ENCODE peak calls at places on chromosomes 12 and 14, in six cellular contexts. B is CD8-positive, alpha-beta T cell; F is fibroblast of pulmonary artery; H is lung; Z is foreskin fibroblast; Q is lower leg skin. N is an unnamed sample.

GRCh38 chr14:34616360-34616759 is 13.6 kb downstream of the SNX6 start:
- DNase-seq in B (no peak), F (no peak), H (no peak), Z (no peak), Q (no peak), N (no peak)

GRCh38 chr14:92659765-92660561 is 88.5 kb downstream of the LGMN start:
- DNase-seq in B (no peak), F (peak), H (peak), Z (peak), Q (no peak), N (no peak)

GRCh38 chr12:96164951-96165858 is 29.0 kb upstream of the ELK3 start:
- DNase-seq in B (no peak), F (no peak), H (no peak), Z (no peak), Q (no peak), N (no peak)

GRCh38 chr12:74957636-74958035 is 252.0 kb downstream of the KCNC2 start:
- DNase-seq in B (no peak), F (no peak), H (no peak), Z (no peak), Q (no peak), N (no peak)

GRCh38 chr12:51393676-51394545 is 2.7 kb upstream of the GALNT6 start:
- DNase-seq in B (peak), F (peak), H (no peak), Z (peak), Q (peak), N (peak)

GRCh38 chr14:70555890-70556289 is 21.1 kb upstream of the ADAM20 start:
- DNase-seq in B (no peak), F (peak), H (no peak), Z (peak), Q (no peak), N (no peak)

GRCh38 chr12:88665051-88665450 is 84.8 kb upstream of the KITLG start:
- DNase-seq in B (no peak), F (peak), H (no peak), Z (peak), Q (no peak), N (no peak)

GRCh38 chr12:105041186-105041585 is 43.1 kb downstream of the ALDH1L2 start:
- DNase-seq in B (no peak), F (no peak), H (no peak), Z (no peak), Q (no peak), N (no peak)

GRCh38 chr14:67919259-67919658 is 99.7 kb downstream of the RAD51B start:
- DNase-seq in B (no peak), F (peak), H (no peak), Z (no peak), Q (no peak), N (no peak)

GRCh38 chr12:2583642-2584041 is 211.1 kb upstream of the FKBP4 start:
- DNase-seq in B (no peak), F (no peak), H (no peak), Z (no peak), Q (no peak), N (no peak)

GRCh38 chr14:53932966-53933365 is 23.7 kb downstream of the BMP4 start:
- DNase-seq in B (no peak), F (no peak), H (no peak), Z (no peak), Q (no peak), N (no peak)

GRCh38 chr12:65306603-65307501 is 28.4 kb downstream of the MSRB3 start:
- DNase-seq in B (no peak), F (peak), H (no peak), Z (peak), Q (no peak), N (no peak)

GRCh38 chr12:13780453-13780852 is 200.9 kb downstream of the GRIN2B start:
- DNase-seq in B (no peak), F (peak), H (no peak), Z (no peak), Q (no peak), N (no peak)

GRCh38 chr14:86088156-86088555 is 558.2 kb downstream of the FLRT2 start:
- DNase-seq in B (no peak), F (no peak), H (no peak), Z (no peak), Q (no peak), N (no peak)

GRCh38 chr12:110704750-110705149 is 15.8 kb upstream of the HVCN1 start:
- DNase-seq in B (no peak), F (no peak), H (no peak), Z (no peak), Q (no peak), N (no peak)

GRCh38 chr14:64387232-64387737 is 868 bp upstream of the MTHFD1 start:
- DNase-seq in B (no peak), F (peak), H (no peak), Z (peak), Q (peak), N (no peak)

GRCh38 chr12:57143454-57143853 is 4.0 kb downstream of the LRP1-AS start:
- DNase-seq in B (no peak), F (no peak), H (no peak), Z (no peak), Q (no peak), N (no peak)

GRCh38 chr14:92154283-92154942 is 32.6 kb downstream of the CPSF2 start:
- DNase-seq in B (no peak), F (peak), H (no peak), Z (no peak), Q (no peak), N (no peak)

GRCh38 chr12:123398177-123398916 is 14.4 kb downstream of the KMT5A start:
- DNase-seq in B (no peak), F (peak), H (peak), Z (peak), Q (no peak), N (no peak)

GRCh38 chr14:36974985-36975384 is 197.4 kb downstream of the SLC25A21 start:
- DNase-seq in B (no peak), F (no peak), H (no peak), Z (no peak), Q (no peak), N (no peak)

GRCh38 chr14:104326848-104327247 is 188.5 kb downstream of the KIF26A start:
- DNase-seq in B (no peak), F (no peak), H (no peak), Z (no peak), Q (no peak), N (peak)

GRCh38 chr14:91167380-91167770 is 53.5 kb downstream of the DGLUCY start:
- DNase-seq in B (no peak), F (no peak), H (no peak), Z (no peak), Q (no peak), N (no peak)

GRCh38 chr12:15544589-15544988 is 222.3 kb downstream of the PTPRO start:
- DNase-seq in B (no peak), F (no peak), H (no peak), Z (no peak), Q (no peak), N (no peak)

GRCh38 chr12:109827566-109828550 is 5.3 kb downstream of the TRPV4 start:
- DNase-seq in B (no peak), F (peak), H (peak), Z (no peak), Q (peak), N (no peak)

GRCh38 chr14:35992816-35993511 is 166.8 kb downstream of the BRMS1L start:
- DNase-seq in B (no peak), F (no peak), H (no peak), Z (no peak), Q (no peak), N (no peak)

GRCh38 chr14:67221248-67221981 is 19.8 kb upstream of the PALS1 start:
- DNase-seq in B (no peak), F (peak), H (no peak), Z (peak), Q (no peak), N (no peak)

GRCh38 chr14:97410667-97411286 is 613.6 kb downstream of the VRK1 start:
- DNase-seq in B (no peak), F (no peak), H (no peak), Z (no peak), Q (peak), N (no peak)

GRCh38 chr14:30655124-30655523 is 33.0 kb downstream of the SCFD1 start:
- DNase-seq in B (no peak), F (no peak), H (no peak), Z (peak), Q (no peak), N (no peak)

GRCh38 chr12:131775904-131776889 is 52.0 kb upstream of the MMP17 start:
- DNase-seq in B (no peak), F (no peak), H (no peak), Z (no peak), Q (no peak), N (no peak)

GRCh38 chr12:105317942-105318614 is 12.4 kb upstream of the C12orf75 start:
- DNase-seq in B (no peak), F (no peak), H (no peak), Z (no peak), Q (no peak), N (no peak)

GRCh38 chr12:16228067-16228466 is 49.4 kb downstream of the SLC15A5 start:
- DNase-seq in B (no peak), F (no peak), H (no peak), Z (no peak), Q (no peak), N (no peak)

GRCh38 chr14:100292301-100292775 is 13.9 kb downstream of the SLC25A29 start:
- DNase-seq in B (no peak), F (no peak), H (no peak), Z (no peak), Q (peak), N (no peak)

GRCh38 chr12:112266473-112266872 is 115.8 kb downstream of the HECTD4 start:
- DNase-seq in B (no peak), F (no peak), H (no peak), Z (no peak), Q (no peak), N (no peak)

GRCh38 chr14:101025131-101025530 is 121.6 kb upstream of the RTL1 start:
- DNase-seq in B (no peak), F (no peak), H (no peak), Z (no peak), Q (peak), N (no peak)

GRCh38 chr14:98997526-98998205 is 274.3 kb downstream of the BCL11B start:
- DNase-seq in B (no peak), F (no peak), H (no peak), Z (no peak), Q (no peak), N (no peak)

GRCh38 chr12:3237154-3237520 is 160.0 kb downstream of the TSPAN9 start:
- DNase-seq in B (no peak), F (no peak), H (no peak), Z (no peak), Q (no peak), N (no peak)

GRCh38 chr12:51019927-51020326 is 6.3 kb downstream of the SLC11A2 start:
- DNase-seq in B (no peak), F (no peak), H (no peak), Z (no peak), Q (no peak), N (no peak)

GRCh38 chr12:44314007-44314500 is 478.2 kb downstream of the TMEM117 start:
- DNase-seq in B (no peak), F (no peak), H (no peak), Z (peak), Q (no peak), N (no peak)

GRCh38 chr12:112848972-112849371 is 57.4 kb downstream of the RPH3A start:
- DNase-seq in B (no peak), F (no peak), H (no peak), Z (no peak), Q (no peak), N (no peak)

GRCh38 chr14:105126970-105127307 is 41.6 kb downstream of the JAG2 start:
- DNase-seq in B (no peak), F (no peak), H (no peak), Z (no peak), Q (peak), N (no peak)

DNA sequence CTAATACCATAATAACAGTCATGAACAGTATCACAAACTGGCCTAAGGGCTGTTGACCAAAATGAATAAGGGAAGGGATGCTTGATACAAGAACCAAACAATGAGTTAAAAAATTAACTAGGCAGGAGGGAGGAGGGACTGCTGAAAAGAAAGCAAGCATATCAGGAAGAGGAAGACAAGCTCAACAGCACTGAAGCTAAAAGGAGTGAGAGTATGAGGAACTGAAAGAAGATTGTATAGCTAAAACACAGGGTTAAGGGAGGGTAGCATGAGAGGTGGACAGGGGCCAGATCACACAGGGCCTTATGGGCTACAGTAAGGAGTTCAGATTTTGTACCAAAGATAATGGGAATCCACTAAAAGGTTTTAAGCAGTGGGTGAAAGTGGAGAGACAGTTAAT is 34.1 kb downstream of the ITGA7 start:
- DNase-seq in B (no peak), F (no peak), H (no peak), Z (no peak), Q (no peak), N (no peak)
- TF ChIP-seq CTCF in B (no peak), F (no peak), H (no peak), Z (no peak), Q (no peak), N (no peak)

DNA sequence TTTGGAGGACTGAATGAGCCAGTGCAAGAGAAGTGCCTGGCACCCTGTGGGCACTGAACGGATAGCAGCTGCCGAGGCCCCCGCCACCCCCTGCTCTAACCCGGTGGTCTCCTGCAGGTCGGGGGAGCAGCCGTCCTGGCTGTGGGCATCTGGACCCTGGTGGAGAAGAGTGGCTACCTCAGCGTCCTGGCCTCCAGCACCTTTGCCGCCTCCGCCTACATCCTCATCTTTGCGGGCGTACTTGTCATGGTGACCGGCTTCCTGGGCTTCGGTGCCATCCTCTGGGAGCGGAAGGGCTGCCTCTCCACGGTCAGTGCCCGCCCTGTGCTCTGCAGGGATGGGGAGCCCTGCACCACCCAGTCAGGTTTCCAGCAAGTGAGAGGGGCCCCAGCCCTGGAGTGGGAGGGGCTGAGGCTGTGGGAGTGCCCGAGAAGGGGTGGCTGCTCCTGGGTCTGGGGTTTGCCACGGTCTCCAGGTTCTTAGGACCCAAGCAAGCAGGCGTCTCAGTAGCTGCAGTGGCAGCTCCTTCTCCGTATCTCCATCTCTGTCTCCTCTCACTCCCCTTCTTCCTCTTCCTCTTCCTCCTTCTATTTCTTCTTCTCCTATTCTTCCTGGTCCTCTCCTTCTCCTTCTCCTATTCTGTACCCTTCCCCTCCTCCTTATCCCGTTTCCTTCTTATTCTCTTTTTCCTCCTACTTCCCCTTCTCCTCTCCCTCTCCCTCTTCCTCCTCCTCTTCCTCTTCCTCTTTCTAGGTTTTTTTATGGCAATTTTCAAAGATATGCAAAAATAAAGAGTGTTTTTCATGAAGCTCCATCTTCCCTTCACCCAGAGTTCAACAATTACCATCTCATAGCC is 37.4 kb downstream of the TSPAN11 start:
- DNase-seq in B (no peak), F (no peak), H (no peak), Z (no peak), Q (no peak), N (no peak)
- TF ChIP-seq CTCF in B (no peak), F (no peak), H (no peak), Z (no peak), Q (no peak), N (no peak)

GRCh38 chr12:94023879-94024278 is 124.5 kb upstream of the PLXNC1 start:
- DNase-seq in B (no peak), F (no peak), H (no peak), Z (no peak), Q (no peak), N (no peak)
- TF ChIP-seq CTCF in B (no peak), F (no peak), H (no peak), Z (no peak), Q (no peak), N (no peak)

GRCh38 chr12:126617312-126617711 is 1552.1 kb downstream of the AACS start:
- DNase-seq in B (no peak), F (peak), H (no peak), Z (peak), Q (no peak), N (no peak)
- TF ChIP-seq CTCF in B (no peak), F (peak), H (no peak), Z (peak), Q (no peak), N (no peak)

DNA sequence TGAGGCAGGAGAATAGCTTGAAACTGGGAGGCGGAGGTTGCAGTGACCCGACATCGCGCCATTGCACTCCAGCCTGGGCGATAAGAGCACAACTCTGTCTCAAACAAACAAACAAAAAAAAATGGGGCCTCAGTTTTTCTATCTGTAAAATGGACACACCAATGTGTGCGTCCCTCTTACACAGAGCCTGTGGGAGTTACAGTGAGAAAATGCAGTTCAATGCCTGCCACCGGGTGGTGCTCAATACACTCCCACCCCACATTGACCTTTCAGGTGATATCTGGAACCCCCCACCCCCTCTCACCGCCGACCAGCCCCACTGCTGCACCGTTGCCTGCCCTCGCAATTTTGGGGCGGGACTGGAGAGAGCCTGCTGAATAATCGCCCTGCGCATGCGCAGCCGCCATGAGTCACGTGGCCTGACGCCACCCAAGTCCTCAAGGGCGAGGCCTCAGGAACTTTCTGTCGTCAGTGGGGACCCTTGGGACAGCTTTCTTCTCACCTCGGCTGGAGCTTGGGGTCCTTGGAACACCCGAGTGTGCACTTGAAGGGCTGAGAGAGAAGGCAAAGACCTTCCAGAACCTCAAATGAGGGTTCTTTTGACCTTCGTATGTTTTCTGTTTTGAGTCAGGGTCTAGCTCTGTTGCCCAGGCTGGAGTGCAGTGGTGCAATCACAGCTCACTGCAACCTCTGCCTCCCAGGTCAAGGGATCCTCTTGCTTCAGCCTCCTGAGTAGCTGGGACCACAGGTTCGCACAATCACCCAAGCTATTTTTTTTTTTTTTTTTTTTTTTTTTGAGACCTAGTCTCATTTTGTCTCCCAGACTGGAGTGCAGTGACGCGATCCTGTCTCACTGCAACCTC is 14.6 kb upstream of the CABP1 start:
- DNase-seq in B (no peak), F (no peak), H (no peak), Z (no peak), Q (no peak), N (peak)
- TF ChIP-seq CTCF in B (no peak), F (no peak), H (no peak), Z (no peak), Q (no peak), N (no peak)

GRCh38 chr14:20866963-20867362 is 24.2 kb upstream of the RNASE3 start:
- DNase-seq in B (no peak), F (peak), H (no peak), Z (peak), Q (no peak), N (no peak)
- TF ChIP-seq CTCF in B (no peak), F (peak), H (no peak), Z (peak), Q (no peak), N (peak)

GRCh38 chr12:27870939-27871338 is 90.9 kb upstream of the MANSC4 start:
- DNase-seq in B (no peak), F (peak), H (no peak), Z (peak), Q (no peak), N (no peak)

GRCh38 chr12:27868165-27868564 is 88.1 kb upstream of the MANSC4 start:
- DNase-seq in B (no peak), F (peak), H (no peak), Z (peak), Q (no peak), N (no peak)

GRCh38 chr12:27866382-27867101 is 86.5 kb upstream of the MANSC4 start:
- DNase-seq in B (no peak), F (peak), H (no peak), Z (peak), Q (no peak), N (no peak)

GRCh38 chr12:27873010-27873409 is 93.0 kb upstream of the MANSC4 start:
- DNase-seq in B (no peak), F (no peak), H (no peak), Z (no peak), Q (no peak), N (no peak)

GRCh38 chr12:27869567-27869966 is 89.5 kb upstream of the MANSC4 start:
- DNase-seq in B (no peak), F (peak), H (no peak), Z (no peak), Q (no peak), N (no peak)
- TF ChIP-seq CTCF in B (no peak), F (no peak), H (no peak), Z (no peak), Q (no peak), N (no peak)